ENCODE peak calls at places on chromosome 7, in four cellular contexts. W is GM12878, G is K562, H is upper lobe of left lung. X is an unnamed sample.

GRCh38 chr7:886626-887487 is 10.5 kb downstream of the GET4 start:
- ATAC-seq in W (no peak), G (no peak), H (no peak), X (no peak)

GRCh38 chr7:17313175-17313574 is 14.7 kb downstream of the AHR start:
- ATAC-seq in G (no peak), W (no peak), H (no peak), X (no peak)

GRCh38 chr7:33922820-33923219 is 17.5 kb downstream of the BMPER start:
- ATAC-seq in H (peak), G (no peak), W (no peak), X (peak)

GRCh38 chr7:139557857-139558581 is 34.5 kb downstream of the CLEC2L start:
- ATAC-seq in H (no peak), W (no peak), G (peak), X (no peak)

GRCh38 chr7:173120-173918 is 19.1 kb upstream of the FAM20C start:
- ATAC-seq in G (peak), W (no peak), H (no peak), X (no peak)

GRCh38 chr7:68321776-68322496 is 1276.3 kb upstream of the AUTS2 start:
- ATAC-seq in H (peak), G (no peak), W (no peak), X (no peak)

GRCh38 chr7:157757211-157757610 is 420.4 kb downstream of the DNAJB6 start:
- ATAC-seq in H (no peak), G (peak), W (no peak), X (no peak)

GRCh38 chr7:118590107-118590506 is 365.6 kb downstream of the ANKRD7 start:
- ATAC-seq in G (peak), W (peak), H (no peak), X (no peak)

GRCh38 chr7:36171503-36171902 is 18.4 kb downstream of the EEPD1 start:
- ATAC-seq in W (peak), H (no peak), G (no peak), X (no peak)

GRCh38 chr7:66505531-66506451 is 122.9 kb upstream of the KCTD7 start:
- ATAC-seq in W (no peak), G (no peak), H (peak), X (no peak)

GRCh38 chr7:63899691-63900393 is 98.8 kb upstream of the ZNF722 start:
- ATAC-seq in H (peak), W (no peak), G (peak), X (peak)

GRCh38 chr7:128017460-128017859 is 13.8 kb downstream of the LRRC4 start:
- ATAC-seq in H (no peak), W (no peak), G (no peak), X (no peak)

GRCh38 chr7:20238754-20239324 is 21.7 kb upstream of the MACC1 start:
- ATAC-seq in H (peak), G (peak), W (peak), X (no peak)

GRCh38 chr7:155756322-155756721 is 55.9 kb downstream of the SHH start:
- ATAC-seq in W (peak), H (peak), G (no peak), X (no peak)

GRCh38 chr7:1393421-1393820 is 65.8 kb downstream of the MICALL2 start:
- ATAC-seq in G (no peak), H (no peak), W (no peak), X (no peak)

GRCh38 chr7:31664890-31665289 is 22.1 kb upstream of the PPP1R17 start:
- ATAC-seq in W (no peak), G (no peak), H (peak), X (no peak)

GRCh38 chr7:117278040-117278439 is 44.8 kb downstream of the WNT2 start:
- ATAC-seq in G (peak), H (no peak), W (no peak), X (no peak)

GRCh38 chr7:124918662-124919061 is 11.0 kb downstream of the POT1 start:
- ATAC-seq in H (no peak), W (peak), G (no peak), X (no peak)

GRCh38 chr7:112160130-112160770 is 45.9 kb downstream of the DOCK4 start:
- ATAC-seq in W (no peak), H (no peak), G (peak), X (no peak)

GRCh38 chr7:3896366-3896765 is 595.3 kb downstream of the SDK1 start:
- ATAC-seq in G (no peak), W (no peak), H (peak), X (no peak)

GRCh38 chr7:82049442-82049841 is 279.6 kb upstream of the HGF start:
- ATAC-seq in H (peak), G (no peak), W (peak), X (no peak)

GRCh38 chr7:104231054-104232046 is 23.5 kb upstream of the ORC5 start:
- ATAC-seq in W (peak), H (peak), G (peak), X (peak)

GRCh38 chr7:49400891-49401550 is 372.4 kb upstream of the VWC2 start:
- ATAC-seq in H (no peak), W (no peak), G (no peak), X (no peak)

GRCh38 chr7:46881507-46882127 is 700.3 kb downstream of the TNS3 start:
- ATAC-seq in H (no peak), G (no peak), W (no peak), X (no peak)

GRCh38 chr7:28297821-28298439 is 114.4 kb upstream of the CREB5 start:
- ATAC-seq in H (no peak), W (peak), G (no peak), X (no peak)

GRCh38 chr7:157932498-157933218 is 595.9 kb downstream of the DNAJB6 start:
- ATAC-seq in G (no peak), W (no peak), H (no peak), X (no peak)

GRCh38 chr7:152162287-152162686 is 136.8 kb downstream of the GALNT11 start:
- ATAC-seq in W (no peak), G (peak), H (no peak), X (no peak)

GRCh38 chr7:40827217-40828085 is 692.6 kb downstream of the SUGCT start:
- ATAC-seq in G (no peak), W (no peak), H (no peak), X (no peak)

GRCh38 chr7:120997902-120998301 is 9.4 kb downstream of the CPED1 start:
- ATAC-seq in G (no peak), H (peak), W (no peak), X (no peak)

GRCh38 chr7:127177156-127177555 is 75.6 kb downstream of the GRM8 start:
- ATAC-seq in G (no peak), W (no peak), H (no peak), X (no peak)

GRCh38 chr7:127391591-127392181 is 822 bp downstream of the ZNF800 start:
- ATAC-seq in H (peak), G (peak), W (peak), X (peak)

GRCh38 chr7:87218941-87219544 is 489 bp downstream of the TMEM243 start:
- ATAC-seq in W (peak), H (peak), G (peak), X (peak)

GRCh38 chr7:143369678-143370651 is 7.5 kb upstream of the FAM131B start:
- ATAC-seq in H (no peak), G (no peak), W (no peak), X (no peak)

GRCh38 chr7:13449460-13449859 is 540.0 kb downstream of the ETV1 start:
- ATAC-seq in H (no peak), W (no peak), G (no peak), X (no peak)

GRCh38 chr7:100586266-100587025 is at the start of gene FBXO24:
- ATAC-seq in W (peak), H (peak), G (peak), X (peak)
- TF ChIP-seq POLR2AphosphoS5 in W (no peak), H (no peak), G (peak), X (no peak)

GRCh38 chr7:130445008-130445407 is 4.2 kb upstream of the CEP41 start:
- ATAC-seq in W (no peak), H (no peak), G (no peak), X (no peak)
- H3K4me3 ChIP-seq in W (no peak), H (no peak), G (no peak), X (no peak)

DNA sequence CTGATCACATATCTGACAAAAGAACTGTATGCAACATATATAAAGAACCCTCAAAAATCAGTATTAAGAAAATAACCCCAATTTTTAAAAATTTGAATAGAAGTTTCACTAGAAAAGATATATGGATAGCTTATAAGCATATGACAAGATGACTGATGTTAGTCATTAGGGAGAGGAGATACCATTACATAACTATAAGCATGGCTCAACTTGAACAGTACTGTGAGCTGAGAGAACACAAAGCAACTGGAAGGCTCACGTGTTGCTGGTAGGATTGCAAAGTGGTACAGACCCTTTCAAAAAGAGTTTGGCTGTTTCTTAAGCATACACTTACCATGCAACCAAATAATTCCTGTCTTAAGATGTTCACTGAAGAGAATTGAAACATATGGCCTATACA is 14.7 kb downstream of the CCDC71L start:
- ATAC-seq in H (no peak), W (no peak), G (no peak), X (no peak)
- TF ChIP-seq POLR2A in H (no peak), W (no peak), G (no peak), X (no peak)

DNA sequence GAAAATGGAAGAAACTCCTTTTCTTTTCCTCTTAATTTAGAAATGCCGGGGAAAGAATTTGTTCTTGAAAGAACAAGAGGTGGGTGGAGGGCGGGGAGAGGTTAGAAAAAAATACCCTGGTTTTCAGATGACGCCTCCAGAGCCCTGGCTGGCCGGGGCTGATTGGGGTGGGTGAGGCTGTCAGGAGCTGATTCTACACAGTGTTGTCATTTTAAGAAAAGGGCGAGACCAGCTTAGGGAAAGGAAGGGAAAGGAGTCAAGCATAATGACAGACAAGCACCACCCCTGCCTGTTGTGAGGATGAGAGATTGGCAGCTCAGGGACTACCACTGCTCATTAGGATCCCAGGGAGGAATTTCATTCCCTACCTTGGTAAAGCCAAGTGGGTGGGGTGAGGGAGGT is 9.9 kb upstream of the FAM180A start:
- ATAC-seq in G (no peak), H (peak), W (no peak), X (peak)
- TF ChIP-seq POLR2AphosphoS5 in G (no peak), H (no peak), W (no peak), X (no peak)

DNA sequence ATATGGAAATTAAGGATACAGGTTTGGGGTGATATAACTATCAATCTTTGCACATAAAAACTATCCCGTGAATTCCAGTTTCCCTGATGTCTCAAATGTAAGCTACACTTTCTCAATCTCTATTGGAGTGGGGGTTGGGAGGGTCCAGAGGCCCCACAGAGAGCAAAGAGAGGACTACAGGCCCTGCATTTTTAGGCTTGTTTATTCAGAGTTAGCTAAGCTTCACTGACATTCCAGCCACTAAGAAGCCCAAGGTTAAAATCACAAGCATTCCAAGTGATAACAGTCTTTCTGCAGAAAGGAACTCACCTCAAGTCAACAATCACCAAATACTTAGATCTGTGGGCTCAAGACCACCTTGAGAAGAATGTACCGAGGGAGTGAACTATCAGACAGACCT is 31.6 kb upstream of the LAMB1 start:
- ATAC-seq in G (no peak), W (no peak), H (no peak), X (no peak)
- H3K4me3 ChIP-seq in G (no peak), W (no peak), H (no peak), X (no peak)

GRCh38 chr7:6350057-6350752 is 77.8 kb upstream of the CYTH3 start:
- ATAC-seq in H (no peak), G (no peak), W (no peak), X (no peak)
- TF ChIP-seq POLR2A in H (no peak), G (no peak), W (no peak), X (no peak)

DNA sequence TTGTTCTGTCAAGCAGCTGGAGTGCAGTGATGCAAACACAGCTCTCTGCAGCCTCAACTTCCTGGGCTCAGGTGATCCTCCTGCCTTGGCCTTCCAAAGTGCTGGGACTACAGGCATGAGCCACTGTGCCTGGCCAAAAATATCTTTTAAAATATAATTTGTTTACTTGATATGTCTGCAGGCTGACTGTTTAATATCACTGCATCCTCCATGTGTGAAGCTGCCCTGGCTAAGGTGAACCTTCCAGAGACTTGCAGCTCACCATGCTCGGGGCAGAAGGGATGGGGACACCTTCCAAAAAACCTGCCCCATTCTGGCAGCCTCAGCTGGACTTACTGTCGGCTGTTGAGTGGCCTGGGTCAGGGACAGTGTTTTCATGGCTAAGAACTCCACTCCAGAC is 57.6 kb upstream of the DDC start:
- ATAC-seq in H (no peak), G (no peak), W (no peak), X (no peak)
- TF ChIP-seq POLR2AphosphoS5 in H (no peak), G (no peak), W (no peak), X (no peak)